ENCODE peak calls at places on chromosome 9, in five cellular contexts. One of them, this sample, is unnamed. For H3K4me1, the result is how much of the 10 kb centered on the place peaks cover.

GRCh38 chr9:74824654-74825053 is 63.1 kb downstream of the TRPM6 start:
- DNase-seq in OCI-LY7: no peak
- DNase-seq in naive thymus-derived CD4-positive, alpha-beta T cell: no peak
- DNase-seq in lung: no peak
- DNase-seq in IMR-90: no peak
- DNase-seq in this sample: no peak

GRCh38 chr9:75096796-75097195 is 8.5 kb downstream of the OSTF1 start:
- DNase-seq in OCI-LY7: no peak
- DNase-seq in naive thymus-derived CD4-positive, alpha-beta T cell: no peak
- DNase-seq in lung: no peak
- DNase-seq in IMR-90: peak
- DNase-seq in this sample: no peak

GRCh38 chr9:87290241-87290700 is 207.4 kb upstream of the DAPK1 start:
- DNase-seq in OCI-LY7: no peak
- DNase-seq in naive thymus-derived CD4-positive, alpha-beta T cell: no peak
- DNase-seq in lung: no peak
- DNase-seq in IMR-90: peak
- DNase-seq in this sample: no peak

GRCh38 chr9:68522954-68523353 is 17.7 kb downstream of the TMEM252 start:
- DNase-seq in OCI-LY7: no peak
- DNase-seq in naive thymus-derived CD4-positive, alpha-beta T cell: no peak
- DNase-seq in lung: no peak
- DNase-seq in IMR-90: no peak
- DNase-seq in this sample: no peak

GRCh38 chr9:76230961-76231360 is 163.3 kb downstream of the RFK start:
- DNase-seq in OCI-LY7: no peak
- DNase-seq in naive thymus-derived CD4-positive, alpha-beta T cell: no peak
- DNase-seq in lung: no peak
- DNase-seq in IMR-90: peak
- DNase-seq in this sample: no peak

GRCh38 chr9:132776891-132777290 is 101.2 kb downstream of the AK8 start:
- DNase-seq in OCI-LY7: no peak
- DNase-seq in naive thymus-derived CD4-positive, alpha-beta T cell: no peak
- DNase-seq in lung: no peak
- DNase-seq in IMR-90: no peak
- DNase-seq in this sample: no peak

GRCh38 chr9:135914921-135915320 is 7.6 kb upstream of the CAMSAP1 start:
- DNase-seq in OCI-LY7: no peak
- DNase-seq in naive thymus-derived CD4-positive, alpha-beta T cell: no peak
- DNase-seq in lung: no peak
- DNase-seq in IMR-90: peak
- DNase-seq in this sample: no peak

GRCh38 chr9:133780404-133780945 is 42.3 kb upstream of the SARDH start:
- DNase-seq in OCI-LY7: no peak
- DNase-seq in naive thymus-derived CD4-positive, alpha-beta T cell: no peak
- DNase-seq in lung: no peak
- DNase-seq in IMR-90: no peak
- DNase-seq in this sample: no peak

GRCh38 chr9:113349434-113350337 is at the start of gene BSPRY:
- DNase-seq in OCI-LY7: peak
- DNase-seq in naive thymus-derived CD4-positive, alpha-beta T cell: peak
- DNase-seq in lung: no peak
- DNase-seq in IMR-90: no peak
- DNase-seq in this sample: no peak

GRCh38 chr9:131545003-131545785 is at the start of gene PRRT1B:
- DNase-seq in OCI-LY7: no peak
- DNase-seq in naive thymus-derived CD4-positive, alpha-beta T cell: no peak
- DNase-seq in lung: peak
- DNase-seq in IMR-90: no peak
- DNase-seq in this sample: no peak
- H3K4me3 ChIP-seq in OCI-LY7: no peak
- H3K4me3 ChIP-seq in naive thymus-derived CD4-positive, alpha-beta T cell: no peak
- H3K4me3 ChIP-seq in lung: peak
- H3K4me3 ChIP-seq in IMR-90: no peak
- H3K4me3 ChIP-seq in this sample: peak

GRCh38 chr9:16806674-16807073 is 63.8 kb downstream of the BNC2 start:
- DNase-seq in OCI-LY7: no peak
- DNase-seq in naive thymus-derived CD4-positive, alpha-beta T cell: no peak
- DNase-seq in lung: no peak
- DNase-seq in IMR-90: no peak
- DNase-seq in this sample: no peak

DNA sequence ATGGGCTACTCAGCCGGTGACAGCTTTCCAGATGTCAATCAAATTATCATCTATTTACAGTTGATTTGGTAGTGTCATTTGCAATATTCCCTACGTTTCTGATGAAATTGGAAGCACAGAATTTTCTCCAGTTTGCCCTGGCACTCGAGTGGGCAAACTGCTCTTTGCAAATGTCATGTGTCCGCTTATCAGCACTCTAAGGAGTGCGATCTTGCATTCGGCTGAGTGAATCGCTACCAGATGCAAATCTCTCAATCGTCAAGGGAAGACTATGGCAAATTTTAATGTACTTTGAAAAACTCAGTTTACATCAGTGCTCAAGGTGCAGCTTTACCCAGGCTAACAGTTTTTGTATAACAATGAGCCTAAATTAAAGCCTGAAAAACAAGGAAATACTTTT is 66.8 kb downstream of the BNC2 start:
- DNase-seq in OCI-LY7: no peak
- DNase-seq in naive thymus-derived CD4-positive, alpha-beta T cell: no peak
- DNase-seq in lung: no peak
- DNase-seq in IMR-90: no peak
- DNase-seq in this sample: no peak
- H3K4me1 ChIP-seq in OCI-LY7: under half
- H3K4me1 ChIP-seq in naive thymus-derived CD4-positive, alpha-beta T cell: under half
- H3K4me1 ChIP-seq in lung: under half
- H3K4me1 ChIP-seq in IMR-90: under half
- H3K4me1 ChIP-seq in this sample: under half

GRCh38 chr9:125537442-125538091 is 169.4 kb downstream of the MAPKAP1 start:
- DNase-seq in OCI-LY7: no peak
- DNase-seq in naive thymus-derived CD4-positive, alpha-beta T cell: no peak
- DNase-seq in lung: no peak
- DNase-seq in IMR-90: no peak
- DNase-seq in this sample: peak

GRCh38 chr9:125540497-125540896 is 166.5 kb downstream of the MAPKAP1 start:
- DNase-seq in OCI-LY7: no peak
- DNase-seq in naive thymus-derived CD4-positive, alpha-beta T cell: no peak
- DNase-seq in lung: no peak
- DNase-seq in IMR-90: no peak
- DNase-seq in this sample: no peak

GRCh38 chr9:125534934-125535701 is 171.9 kb downstream of the MAPKAP1 start:
- DNase-seq in OCI-LY7: no peak
- DNase-seq in naive thymus-derived CD4-positive, alpha-beta T cell: no peak
- DNase-seq in lung: no peak
- DNase-seq in IMR-90: no peak
- DNase-seq in this sample: peak

GRCh38 chr9:125536184-125537152 is 170.5 kb downstream of the MAPKAP1 start:
- DNase-seq in OCI-LY7: no peak
- DNase-seq in naive thymus-derived CD4-positive, alpha-beta T cell: no peak
- DNase-seq in lung: no peak
- DNase-seq in IMR-90: no peak
- DNase-seq in this sample: peak

DNA sequence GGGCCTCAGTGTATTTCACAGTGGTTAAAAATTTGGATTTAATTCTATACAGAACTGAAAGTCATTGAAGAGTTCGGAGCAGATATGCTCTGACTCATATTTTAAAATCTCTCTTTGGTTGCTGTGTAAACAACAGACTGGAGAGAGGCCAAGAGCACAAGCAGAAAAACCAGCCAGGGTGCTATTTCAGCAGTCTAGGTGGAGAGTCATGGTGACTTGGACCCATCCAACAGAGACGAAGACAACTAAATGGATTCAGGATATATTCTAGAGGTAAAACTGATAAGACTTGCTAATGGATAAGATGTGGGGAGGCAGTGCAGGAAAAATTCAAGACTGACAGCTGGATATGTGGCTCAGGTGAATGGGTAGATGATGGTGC is 168.9 kb downstream of the MAPKAP1 start:
- DNase-seq in OCI-LY7: no peak
- DNase-seq in naive thymus-derived CD4-positive, alpha-beta T cell: no peak
- DNase-seq in lung: peak
- DNase-seq in IMR-90: peak
- DNase-seq in this sample: peak
- H3K4me3 ChIP-seq in OCI-LY7: no peak
- H3K4me3 ChIP-seq in naive thymus-derived CD4-positive, alpha-beta T cell: no peak
- H3K4me3 ChIP-seq in lung: no peak
- H3K4me3 ChIP-seq in IMR-90: no peak
- H3K4me3 ChIP-seq in this sample: no peak

GRCh38 chr9:123358181-123358894 is 2.3 kb downstream of the CRB2 start:
- DNase-seq in OCI-LY7: no peak
- DNase-seq in naive thymus-derived CD4-positive, alpha-beta T cell: no peak
- DNase-seq in lung: no peak
- DNase-seq in IMR-90: no peak
- DNase-seq in this sample: no peak
- H3K4me1 ChIP-seq in OCI-LY7: under half
- H3K4me1 ChIP-seq in naive thymus-derived CD4-positive, alpha-beta T cell: under half
- H3K4me1 ChIP-seq in lung: under half
- H3K4me1 ChIP-seq in IMR-90: under half
- H3K4me1 ChIP-seq in this sample: under half

This sample was measured in esophagus muscularis mucosa.